ENCODE peak calls at places on chromosomes 13 and 19, in seven cellular contexts. T, R, H, L, S, V and Q are unnamed samples. For H3K4me1, the result is how much of the 10 kb centered on the place peaks cover.

GRCh38 chr13:97359181-97360057 is 74.5 kb upstream of the RAP2A start:
- DNase-seq in T (peak), R (peak), H (peak), L (peak), S (peak), V (no peak), Q (peak)

GRCh38 chr19:49339364-49340068 is 4.3 kb downstream of the CD37 start:
- DNase-seq in T (peak), R (peak), H (peak), L (peak), S (peak), V (peak), Q (no peak)

GRCh38 chr19:54179921-54180452 is 7.0 kb upstream of the TMC4 start:
- DNase-seq in T (peak), R (peak), H (peak), L (peak), S (peak), V (peak), Q (no peak)

GRCh38 chr19:632228-633067 is 889 bp downstream of the POLRMT start:
- DNase-seq in T (peak), R (peak), H (peak), L (peak), S (peak), V (no peak), Q (peak)

GRCh38 chr19:9935409-9936062 is 779 bp downstream of the OLFM2 start:
- DNase-seq in T (no peak), R (no peak), H (peak), L (no peak), S (peak), V (no peak), Q (no peak)

GRCh38 chr19:681029-681626 is 4.9 kb downstream of the FSTL3 start:
- DNase-seq in T (no peak), R (no peak), H (peak), L (peak), S (peak), V (no peak), Q (no peak)

GRCh38 chr13:79451500-79451962 is 29.4 kb upstream of the NDFIP2 start:
- DNase-seq in T (peak), R (peak), H (peak), L (peak), S (no peak), V (no peak), Q (peak)

GRCh38 chr13:98972627-98973026 is 5.2 kb downstream of the DOCK9 start:
- DNase-seq in T (peak), R (peak), H (no peak), L (peak), S (peak), V (no peak), Q (no peak)

GRCh38 chr13:67859904-67860303 is 629.8 kb upstream of the PCDH9 start:
- DNase-seq in T (no peak), R (no peak), H (no peak), L (no peak), S (no peak), V (no peak), Q (no peak)

GRCh38 chr19:18112989-18113478 is 15.5 kb downstream of the MAST3 start:
- DNase-seq in T (peak), R (peak), H (peak), L (peak), S (peak), V (no peak), Q (peak)

GRCh38 chr19:41785653-41786052 is 10.7 kb upstream of the CEACAM3 start:
- DNase-seq in T (peak), R (peak), H (peak), L (peak), S (peak), V (peak), Q (peak)

GRCh38 chr13:79445968-79446645 is 34.8 kb upstream of the NDFIP2 start:
- DNase-seq in T (no peak), R (no peak), H (peak), L (no peak), S (peak), V (no peak), Q (peak)

GRCh38 chr13:109976206-109976997 is 190.0 kb upstream of the IRS2 start:
- DNase-seq in T (no peak), R (no peak), H (no peak), L (no peak), S (no peak), V (no peak), Q (no peak)

GRCh38 chr19:40398417-40399056 is 8.6 kb upstream of the HIPK4 start:
- DNase-seq in T (peak), R (no peak), H (peak), L (peak), S (peak), V (no peak), Q (no peak)

GRCh38 chr13:26946675-26947342 is 186.2 kb upstream of the GPR12 start:
- DNase-seq in T (peak), R (peak), H (peak), L (peak), S (peak), V (no peak), Q (no peak)

GRCh38 chr13:46324976-46325375 is 62.1 kb downstream of the RUBCNL start:
- DNase-seq in T (peak), R (no peak), H (no peak), L (peak), S (no peak), V (no peak), Q (no peak)

GRCh38 chr13:42819712-42820111 is 38.3 kb downstream of the FAM216B start:
- DNase-seq in T (no peak), R (no peak), H (no peak), L (no peak), S (no peak), V (no peak), Q (no peak)

GRCh38 chr13:51637852-51638496 is 53.7 kb downstream of the WDFY2 start:
- DNase-seq in T (no peak), R (no peak), H (no peak), L (no peak), S (peak), V (no peak), Q (no peak)

GRCh38 chr19:36103842-36104552 is 6.9 kb upstream of the OVOL3 start:
- DNase-seq in T (peak), R (peak), H (no peak), L (no peak), S (no peak), V (no peak), Q (no peak)

GRCh38 chr19:23817519-23817918 is 58.8 kb upstream of the ZNF681 start:
- DNase-seq in T (peak), R (peak), H (peak), L (peak), S (peak), V (no peak), Q (peak)

GRCh38 chr19:46426506-46427162 is 2.1 kb downstream of the PNMA8C start:
- DNase-seq in T (peak), R (peak), H (peak), L (peak), S (peak), V (no peak), Q (no peak)
- H2AFZ ChIP-seq in T (peak), R (peak), H (peak), L (peak), S (peak), V (peak), Q (no peak)

GRCh38 chr19:46517471-46517870 is 21.8 kb upstream of the PNMA8B start:
- DNase-seq in T (no peak), R (no peak), H (no peak), L (no peak), S (no peak), V (no peak), Q (no peak)
- H3K4me1 ChIP-seq in T (under half), R (under half), H (under half), L (under half), S (under half), V (under half), Q (under half)

DNA sequence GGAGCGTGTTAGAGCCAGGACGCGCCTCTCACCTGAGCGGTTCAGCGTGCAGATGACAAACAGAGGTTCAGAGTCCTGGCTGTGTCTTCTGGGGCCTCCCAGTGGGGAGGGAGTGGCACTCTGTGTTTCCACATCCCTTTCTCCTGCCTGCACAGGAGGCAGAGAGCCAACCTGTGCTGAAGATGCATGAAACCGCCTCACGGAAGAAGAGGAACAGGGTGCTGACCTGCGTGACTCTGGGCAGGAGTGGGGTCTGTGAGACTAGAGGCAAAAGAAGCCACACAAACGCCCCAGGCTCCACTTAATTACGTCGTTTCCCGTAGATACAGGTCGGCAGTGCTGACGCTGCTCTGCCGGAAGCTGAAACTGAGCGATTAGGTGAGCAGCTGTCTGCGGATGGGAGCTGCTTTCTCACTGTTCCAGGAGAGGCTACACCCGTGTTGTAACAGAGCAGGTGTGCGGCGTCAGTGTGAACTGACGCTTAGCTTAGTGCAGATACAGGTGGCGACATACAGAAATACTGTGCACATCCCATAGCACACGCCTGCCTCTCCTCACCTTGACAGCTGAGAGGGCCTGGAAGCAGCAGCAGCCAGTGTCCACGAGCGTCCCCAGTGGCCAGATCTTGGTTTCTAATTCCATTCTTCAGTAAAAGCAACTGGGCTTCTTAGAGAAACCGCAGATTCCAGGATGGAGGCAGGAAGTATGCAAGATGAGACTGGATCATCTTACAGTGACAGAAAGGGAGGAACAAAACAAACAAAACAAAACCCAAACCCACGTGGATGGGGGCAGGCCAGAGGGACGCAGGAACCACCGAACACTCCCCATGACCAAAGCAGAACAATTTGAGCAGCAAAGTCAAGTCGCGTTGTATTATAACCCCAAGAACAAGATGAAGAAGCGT is 37.7 kb upstream of the MCF2L start:
- DNase-seq in T (peak), R (peak), H (peak), L (peak), S (peak), V (peak), Q (no peak)
- H2AFZ ChIP-seq in T (no peak), R (peak), H (no peak), L (peak), S (no peak), V (no peak), Q (no peak)

GRCh38 chr19:34314437-34315313 is 50.3 kb upstream of the GPI start:
- DNase-seq in T (no peak), R (no peak), H (no peak), L (no peak), S (no peak), V (no peak), Q (no peak)
- H3K4me1 ChIP-seq in T (under half), R (under half), H (under half), L (half or more), S (under half), V (under half), Q (under half)

GRCh38 chr19:6812612-6813011 is 40.1 kb downstream of the VAV1 start:
- DNase-seq in T (no peak), R (no peak), H (no peak), L (no peak), S (no peak), V (no peak), Q (no peak)

GRCh38 chr19:6809262-6809661 is 36.8 kb downstream of the VAV1 start:
- DNase-seq in T (no peak), R (no peak), H (no peak), L (no peak), S (no peak), V (no peak), Q (no peak)

GRCh38 chr19:6813659-6814058 is 41.2 kb downstream of the VAV1 start:
- DNase-seq in T (no peak), R (no peak), H (no peak), L (no peak), S (no peak), V (no peak), Q (no peak)

GRCh38 chr19:6811906-6812305 is 39.4 kb downstream of the VAV1 start:
- DNase-seq in T (peak), R (peak), H (peak), L (peak), S (no peak), V (no peak), Q (peak)

DNA sequence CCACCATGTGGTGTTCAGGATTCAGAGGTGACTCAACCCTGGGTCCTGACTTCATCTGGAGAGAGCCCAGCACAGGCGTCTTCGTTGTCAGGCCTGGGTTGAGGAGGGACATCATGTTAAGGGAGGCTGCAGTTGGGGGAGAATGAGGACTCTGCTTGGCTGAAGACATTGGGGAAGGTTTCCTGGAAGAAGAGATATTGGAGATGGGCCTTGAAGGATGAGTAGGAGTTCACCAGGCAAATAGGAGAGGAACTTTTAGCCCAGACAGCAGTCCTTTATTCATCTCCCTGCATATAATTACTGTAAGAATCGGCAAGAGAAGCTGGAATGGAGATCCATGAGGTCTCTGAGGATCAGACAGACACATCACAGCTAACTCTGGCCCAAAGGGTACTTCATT is 38.9 kb downstream of the VAV1 start:
- DNase-seq in T (no peak), R (no peak), H (no peak), L (peak), S (no peak), V (no peak), Q (no peak)
- H2AFZ ChIP-seq in T (no peak), R (no peak), H (peak), L (peak), S (peak), V (peak), Q (no peak)

GRCh38 chr19:2166741-2167738 is 3.3 kb downstream of the DOT1L start:
- DNase-seq in T (peak), R (peak), H (peak), L (peak), S (no peak), V (no peak), Q (no peak)

GRCh38 chr19:2170987-2171348 is 7.2 kb downstream of the DOT1L start:
- DNase-seq in T (no peak), R (no peak), H (no peak), L (no peak), S (no peak), V (no peak), Q (no peak)

GRCh38 chr19:2168619-2169424 is 5.1 kb downstream of the DOT1L start:
- DNase-seq in T (peak), R (peak), H (no peak), L (peak), S (peak), V (no peak), Q (no peak)

GRCh38 chr19:2170219-2170618 is 6.5 kb downstream of the DOT1L start:
- DNase-seq in T (no peak), R (no peak), H (no peak), L (no peak), S (peak), V (no peak), Q (no peak)

DNA sequence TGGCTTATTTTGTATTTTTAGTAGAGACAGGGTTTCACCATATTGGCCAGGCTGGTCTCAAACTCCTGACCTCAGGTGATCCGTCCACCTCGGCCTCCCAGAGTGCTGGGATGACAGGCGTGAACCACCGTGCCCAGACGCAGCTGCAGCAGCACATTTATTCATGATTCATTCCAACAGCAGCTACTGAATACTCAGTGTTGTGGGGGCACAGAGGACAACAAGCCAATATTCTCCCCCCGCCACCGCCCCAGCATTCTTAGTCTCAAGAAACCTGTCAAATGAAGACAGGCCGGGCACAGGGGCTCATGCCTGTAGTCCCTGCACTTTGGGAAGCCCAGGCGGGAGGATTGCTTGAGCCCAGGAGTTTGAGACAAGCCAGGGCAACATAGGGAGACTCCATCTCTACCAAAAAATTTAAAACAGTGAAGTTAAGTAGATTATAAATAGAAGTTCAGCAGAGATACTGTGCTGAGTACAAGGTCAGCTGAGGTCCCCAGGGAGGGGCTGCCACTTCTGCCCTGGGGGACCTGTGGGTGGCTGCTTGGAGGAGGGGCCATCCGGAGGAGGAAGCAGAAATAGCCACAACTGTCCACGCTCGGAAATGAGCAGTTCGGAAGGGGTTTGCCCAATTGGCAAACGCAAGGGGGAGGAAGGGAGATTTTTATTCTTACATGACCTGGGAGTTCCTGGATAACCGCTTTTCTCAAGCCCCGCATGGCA is 4.3 kb downstream of the DOT1L start:
- DNase-seq in T (peak), R (peak), H (no peak), L (peak), S (no peak), V (no peak), Q (no peak)
- H3K4me1 ChIP-seq in T (under half), R (under half), H (under half), L (half or more), S (under half), V (under half), Q (under half)

GRCh38 chr19:7521551-7522071 is 813 bp upstream of the MCOLN1 start:
- DNase-seq in T (no peak), R (no peak), H (peak), L (no peak), S (peak), V (no peak), Q (no peak)
- H2AFZ ChIP-seq in T (peak), R (peak), H (no peak), L (peak), S (no peak), V (no peak), Q (peak)